ENCODE peak calls at places on chromosomes 11 and 22, in five cellular contexts. T, L, F, B and O are unnamed samples.

GRCh38 chr22:24550028-24550901 is 4.7 kb downstream of the GUCD1 start:
- DNase-seq in T (no peak), L (no peak), F (no peak), B (no peak), O (peak; percentile 74)

GRCh38 chr11:70656293-70656692 is 258.0 kb downstream of the CTTN start:
- DNase-seq in T (no peak), L (no peak), F (no peak), B (no peak), O (no peak)

GRCh38 chr11:59221438-59221837 is 8.7 kb upstream of the MPEG1 start:
- DNase-seq in T (peak; percentile 82), L (no peak), F (peak; percentile 82), B (no peak), O (no peak)

GRCh38 chr11:75429902-75430691 is 2.9 kb downstream of the KLHL35 start:
- DNase-seq in T (peak; percentile 69), L (peak; percentile 87), F (peak; percentile 81), B (no peak), O (no peak)

GRCh38 chr11:87063982-87064381 is 26.2 kb downstream of the TMEM135 start:
- DNase-seq in T (peak; percentile 13), L (no peak), F (no peak), B (no peak), O (no peak)

GRCh38 chr11:14454861-14455632 is 44.6 kb downstream of the COPB1 start:
- DNase-seq in T (peak; percentile 31), L (peak; percentile 45), F (peak; percentile 34), B (no peak), O (no peak)

GRCh38 chr11:131816046-131816445 is 445.6 kb downstream of the NTM start:
- DNase-seq in T (peak; percentile 18), L (no peak), F (no peak), B (no peak), O (no peak)

GRCh38 chr22:37140686-37141323 is 8.9 kb downstream of the IL2RB start:
- DNase-seq in T (no peak), L (no peak), F (no peak), B (no peak), O (no peak)

GRCh38 chr22:29359469-29359868 is 28.9 kb downstream of the AP1B1 start:
- DNase-seq in T (peak; percentile 60), L (peak; percentile 83), F (peak; percentile 45), B (peak; percentile 83), O (no peak)

GRCh38 chr11:35688023-35688422 is 25.4 kb downstream of the TRIM44 start:
- DNase-seq in T (peak; percentile 21), L (no peak), F (peak; percentile 53), B (no peak), O (no peak)

GRCh38 chr11:106070606-106071005 is 6.5 kb downstream of the KBTBD3 start:
- DNase-seq in T (peak; percentile 3), L (no peak), F (no peak), B (no peak), O (no peak)

GRCh38 chr11:8689726-8690255 is 7.2 kb downstream of the RPL27A start:
- DNase-seq in T (no peak), L (peak; percentile 40), F (no peak), B (peak; percentile 13), O (no peak)
- H3K4me3 ChIP-seq in T (no peak overlapping the region), L (peak overlapping the region; percentile 75), F (peak overlapping the region; percentile 73), B (peak overlapping the region; percentile 58), O (peak overlapping the region; percentile 59)

DNA sequence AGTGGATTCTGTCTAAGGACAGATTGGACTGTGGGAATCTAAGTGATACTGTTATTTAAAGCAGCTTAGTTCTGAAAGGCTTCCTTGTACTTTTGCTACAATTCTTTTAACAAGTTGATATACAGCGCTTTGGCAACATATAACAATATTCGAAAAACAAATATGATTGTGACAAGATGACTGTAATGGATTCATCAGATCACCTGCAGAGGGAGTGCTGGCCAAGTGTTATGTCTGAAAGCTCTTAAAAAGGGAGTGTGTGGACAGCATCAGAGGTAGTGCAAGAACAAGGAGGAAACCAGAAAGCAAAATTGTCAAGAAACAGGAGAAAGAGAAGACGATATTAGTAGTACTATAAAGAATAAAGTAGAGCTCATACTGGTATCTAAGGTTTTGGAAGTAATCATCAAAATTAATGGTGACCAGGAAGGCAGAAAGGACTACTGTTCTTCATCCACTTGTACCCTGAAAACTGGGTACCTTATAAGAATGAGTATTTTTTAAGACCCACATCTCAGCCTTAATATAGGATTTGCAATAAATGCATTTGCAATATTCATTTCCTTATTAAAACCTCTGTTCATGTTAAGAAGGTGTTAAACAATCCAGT is 1112.0 kb upstream of the CCDC90B start:
- DNase-seq in T (peak; percentile 21), L (peak; percentile 62), F (peak; percentile 41), B (no peak), O (peak; percentile 3)
- TF ChIP-seq CTCF in T (peak; percentile 55), L (peak; percentile 82), F (peak; percentile 51), B (no peak), O (peak; percentile 78)

GRCh38 chr11:121907379-121907778 is 208.6 kb downstream of the BLID start:
- DNase-seq in T (no peak), L (no peak), F (no peak), B (no peak), O (no peak)
- H3K4me3 ChIP-seq in T (no peak overlapping the region), L (no peak overlapping the region), F (no peak overlapping the region), B (no peak overlapping the region), O (no peak overlapping the region)

DNA sequence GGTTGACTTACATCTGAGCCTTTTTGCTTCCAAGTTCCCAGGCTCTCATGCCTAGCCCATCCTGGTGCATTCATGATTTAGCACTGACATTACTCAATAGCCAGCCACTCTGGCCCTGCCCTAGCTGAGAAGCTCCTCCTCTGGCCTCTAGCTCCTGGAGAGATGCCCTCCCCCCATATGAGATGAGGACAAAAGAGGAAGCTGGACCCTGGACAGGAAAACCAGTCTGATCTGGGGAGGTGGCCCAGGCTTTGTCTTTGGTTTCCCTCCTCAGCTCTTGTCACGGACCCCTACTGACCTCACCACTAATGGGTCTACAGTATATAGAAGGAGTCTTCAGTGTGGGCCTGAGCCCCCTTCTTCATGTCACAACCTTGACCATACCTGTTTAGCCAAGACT is 3.0 kb downstream of the RHOG start:
- DNase-seq in T (peak; percentile 46), L (no peak), F (peak; percentile 30), B (peak; percentile 78), O (no peak)
- TF ChIP-seq CTCF in T (no peak), L (no peak), F (no peak), B (no peak), O (no peak)